ENCODE peak calls at places on chromosomes 2 and 18, in ten cellular contexts. One of them, this sample, is unnamed.
A peak's percentile ranks its signal among the peaks of the same experiment; 100 is the strongest.

GRCh38 chr2:198913394-198914152 is 544.2 kb downstream of the SATB2 start:
- DNase-seq in breast epithelium: no peak
- DNase-seq in HCT116: no peak
- DNase-seq in heart left ventricle: no peak
- DNase-seq in gastrocnemius medialis: no peak
- DNase-seq in IMR-90: no peak
- DNase-seq in body of pancreas: no peak
- DNase-seq in right lobe of liver: no peak
- DNase-seq in A549: no peak
- DNase-seq in stomach: no peak
- DNase-seq in this sample: no peak

GRCh38 chr2:84855730-84856129 is 25.2 kb downstream of the TRABD2A start:
- DNase-seq in HCT116: no peak
- DNase-seq in right lobe of liver: no peak
- DNase-seq in breast epithelium: no peak
- DNase-seq in A549: no peak
- DNase-seq in heart left ventricle: no peak
- DNase-seq in stomach: no peak
- DNase-seq in body of pancreas: no peak
- DNase-seq in gastrocnemius medialis: no peak
- DNase-seq in IMR-90: no peak
- DNase-seq in this sample: peak; percentile 27

GRCh38 chr18:79515331-79515730 is 119.6 kb downstream of the NFATC1 start:
- DNase-seq in body of pancreas: no peak
- DNase-seq in heart left ventricle: no peak
- DNase-seq in right lobe of liver: no peak
- DNase-seq in breast epithelium: peak; percentile 44
- DNase-seq in HCT116: no peak
- DNase-seq in gastrocnemius medialis: no peak
- DNase-seq in IMR-90: no peak
- DNase-seq in A549: no peak
- DNase-seq in stomach: no peak
- DNase-seq in this sample: no peak

GRCh38 chr2:232339121-232340081 is 39.1 kb upstream of the ALPP start:
- DNase-seq in gastrocnemius medialis: no peak
- DNase-seq in right lobe of liver: peak; percentile 44
- DNase-seq in breast epithelium: peak; percentile 39
- DNase-seq in body of pancreas: no peak
- DNase-seq in A549: no peak
- DNase-seq in IMR-90: no peak
- DNase-seq in heart left ventricle: no peak
- DNase-seq in HCT116: no peak
- DNase-seq in stomach: no peak
- DNase-seq in this sample: no peak

GRCh38 chr2:199455533-199456382 is 2.0 kb downstream of the SATB2 start:
- DNase-seq in gastrocnemius medialis: no peak
- DNase-seq in IMR-90: peak; percentile 31
- DNase-seq in right lobe of liver: peak; percentile 85
- DNase-seq in A549: peak; percentile 41
- DNase-seq in stomach: peak; percentile 49
- DNase-seq in body of pancreas: peak; percentile 60
- DNase-seq in heart left ventricle: no peak
- DNase-seq in HCT116: peak; percentile 39
- DNase-seq in breast epithelium: no peak
- DNase-seq in this sample: no peak

GRCh38 chr18:65287642-65288041 is 463.2 kb upstream of the CDH7 start:
- DNase-seq in body of pancreas: no peak
- DNase-seq in gastrocnemius medialis: no peak
- DNase-seq in stomach: no peak
- DNase-seq in right lobe of liver: no peak
- DNase-seq in HCT116: no peak
- DNase-seq in heart left ventricle: no peak
- DNase-seq in IMR-90: no peak
- DNase-seq in A549: no peak
- DNase-seq in breast epithelium: no peak
- DNase-seq in this sample: no peak

GRCh38 chr18:41870817-41871216 is 84.2 kb upstream of the PIK3C3 start:
- DNase-seq in body of pancreas: no peak
- DNase-seq in stomach: no peak
- DNase-seq in breast epithelium: no peak
- DNase-seq in gastrocnemius medialis: no peak
- DNase-seq in right lobe of liver: no peak
- DNase-seq in heart left ventricle: no peak
- DNase-seq in A549: no peak
- DNase-seq in IMR-90: peak; percentile 49
- DNase-seq in HCT116: no peak
- DNase-seq in this sample: no peak

GRCh38 chr2:239824866-239825704 is 200.1 kb downstream of the NDUFA10 start:
- DNase-seq in IMR-90: no peak
- DNase-seq in A549: no peak
- DNase-seq in body of pancreas: no peak
- DNase-seq in heart left ventricle: no peak
- DNase-seq in gastrocnemius medialis: no peak
- DNase-seq in right lobe of liver: peak; percentile 35
- DNase-seq in stomach: peak; percentile 16
- DNase-seq in breast epithelium: peak; percentile 19
- DNase-seq in HCT116: no peak
- DNase-seq in this sample: no peak

GRCh38 chr2:1769703-1770422 is 25.5 kb upstream of the PXDN start:
- DNase-seq in IMR-90: peak; percentile 62
- DNase-seq in HCT116: peak; percentile 71
- DNase-seq in right lobe of liver: no peak
- DNase-seq in body of pancreas: peak; percentile 72
- DNase-seq in stomach: peak; percentile 57
- DNase-seq in heart left ventricle: peak; percentile 37
- DNase-seq in breast epithelium: peak; percentile 78
- DNase-seq in A549: peak; percentile 74
- DNase-seq in gastrocnemius medialis: no peak
- DNase-seq in this sample: peak; percentile 71

GRCh38 chr2:33030326-33030725 is 83.6 kb downstream of the LTBP1 start:
- DNase-seq in heart left ventricle: no peak
- DNase-seq in gastrocnemius medialis: no peak
- DNase-seq in HCT116: no peak
- DNase-seq in IMR-90: no peak
- DNase-seq in right lobe of liver: no peak
- DNase-seq in breast epithelium: no peak
- DNase-seq in stomach: no peak
- DNase-seq in A549: no peak
- DNase-seq in body of pancreas: no peak
- DNase-seq in this sample: no peak

GRCh38 chr18:59918320-59918755 is 18.5 kb downstream of the PMAIP1 start:
- DNase-seq in HCT116: peak; percentile 66
- DNase-seq in body of pancreas: no peak
- DNase-seq in right lobe of liver: peak; percentile 64
- DNase-seq in IMR-90: peak; percentile 61
- DNase-seq in breast epithelium: no peak
- DNase-seq in heart left ventricle: peak; percentile 27
- DNase-seq in A549: peak; percentile 66
- DNase-seq in stomach: peak; percentile 35
- DNase-seq in gastrocnemius medialis: peak; percentile 32
- DNase-seq in this sample: no peak

GRCh38 chr2:55761024-55761423 is 67.4 kb upstream of the PNPT1 start:
- DNase-seq in IMR-90: peak; percentile 41
- DNase-seq in HCT116: no peak
- DNase-seq in heart left ventricle: no peak
- DNase-seq in body of pancreas: no peak
- DNase-seq in gastrocnemius medialis: no peak
- DNase-seq in stomach: no peak
- DNase-seq in A549: no peak
- DNase-seq in breast epithelium: no peak
- DNase-seq in right lobe of liver: no peak
- DNase-seq in this sample: no peak

GRCh38 chr18:43380098-43380672 is 102.9 kb upstream of the SYT4 start:
- DNase-seq in HCT116: no peak
- DNase-seq in heart left ventricle: no peak
- DNase-seq in IMR-90: no peak
- DNase-seq in A549: no peak
- DNase-seq in gastrocnemius medialis: no peak
- DNase-seq in breast epithelium: no peak
- DNase-seq in body of pancreas: no peak
- DNase-seq in right lobe of liver: no peak
- DNase-seq in stomach: no peak
- DNase-seq in this sample: no peak

GRCh38 chr2:235501663-235502009 is 7.8 kb downstream of the AGAP1 start:
- DNase-seq in IMR-90: no peak
- DNase-seq in breast epithelium: no peak
- DNase-seq in gastrocnemius medialis: no peak
- DNase-seq in body of pancreas: no peak
- DNase-seq in A549: no peak
- DNase-seq in right lobe of liver: no peak
- DNase-seq in heart left ventricle: no peak
- DNase-seq in stomach: no peak
- DNase-seq in HCT116: no peak
- DNase-seq in this sample: no peak
- TF ChIP-seq POLR2A in IMR-90: no peak
- TF ChIP-seq POLR2A in breast epithelium: no peak
- TF ChIP-seq POLR2A in gastrocnemius medialis: no peak
- TF ChIP-seq POLR2A in body of pancreas: no peak
- TF ChIP-seq POLR2A in A549: no peak
- TF ChIP-seq POLR2A in right lobe of liver: no peak
- TF ChIP-seq POLR2A in heart left ventricle: no peak
- TF ChIP-seq POLR2A in stomach: no peak
- TF ChIP-seq POLR2A in HCT116: no peak
- TF ChIP-seq POLR2A in this sample: no peak

DNA sequence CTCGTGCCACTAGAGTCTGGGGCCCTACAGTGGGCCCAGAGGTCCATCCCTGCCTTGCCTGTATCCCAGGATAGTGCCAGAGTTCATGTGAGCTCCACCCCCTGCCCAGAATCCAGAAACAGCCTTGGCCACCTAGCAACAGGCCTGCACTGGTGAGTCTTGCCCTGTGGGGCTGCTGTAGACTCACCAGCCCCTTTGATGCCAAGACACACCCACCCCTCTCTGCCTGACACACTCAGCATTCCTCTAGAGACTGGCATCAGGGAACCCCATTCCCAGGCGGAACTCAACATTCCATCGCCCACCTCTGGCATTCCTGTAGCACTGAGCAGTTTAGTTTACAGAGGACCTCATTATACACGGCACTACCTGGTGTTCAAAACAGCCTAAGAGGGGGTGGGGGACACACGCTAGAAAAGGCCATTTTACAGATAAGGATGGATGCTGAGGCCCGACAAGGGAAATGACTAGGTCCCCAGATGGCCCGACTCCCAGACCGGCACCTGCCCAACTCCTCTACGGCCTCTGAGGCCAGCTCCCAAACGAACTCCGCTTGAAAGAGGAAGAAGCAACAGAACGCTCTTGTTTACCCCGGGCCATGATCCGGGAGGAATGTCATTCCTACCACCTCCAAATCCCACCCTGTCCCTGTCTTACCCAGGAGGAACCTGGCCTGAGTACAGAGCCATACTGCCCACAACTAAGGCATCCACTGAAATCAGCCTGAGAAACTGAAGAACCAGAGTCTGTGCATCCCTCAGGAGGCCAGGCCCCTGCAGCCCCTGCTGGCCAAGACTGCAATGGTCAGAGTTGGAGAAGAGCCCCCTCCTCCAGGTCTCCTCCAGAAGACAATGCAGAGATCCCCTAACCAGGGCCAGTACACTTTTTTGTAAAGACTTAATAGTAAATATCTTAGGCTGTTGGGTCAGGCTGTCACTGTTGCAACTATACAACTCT is 180.2 kb downstream of the TNS1 start:
- DNase-seq in heart left ventricle: no peak
- DNase-seq in stomach: no peak
- DNase-seq in breast epithelium: no peak
- DNase-seq in gastrocnemius medialis: no peak
- DNase-seq in IMR-90: peak; percentile 28
- DNase-seq in HCT116: no peak
- DNase-seq in A549: no peak
- DNase-seq in body of pancreas: no peak
- DNase-seq in right lobe of liver: peak; percentile 42
- DNase-seq in this sample: no peak
- H3K4me1 ChIP-seq in heart left ventricle: peaks cover 12% of the 10 kb centered on the region
- H3K4me1 ChIP-seq in stomach: peaks cover 86% of the 10 kb centered on the region
- H3K4me1 ChIP-seq in breast epithelium: peaks cover 8% of the 10 kb centered on the region
- H3K4me1 ChIP-seq in gastrocnemius medialis: peaks cover 63% of the 10 kb centered on the region
- H3K4me1 ChIP-seq in IMR-90: peaks cover 2% of the 10 kb centered on the region
- H3K4me1 ChIP-seq in HCT116: peaks cover 13% of the 10 kb centered on the region
- H3K4me1 ChIP-seq in A549: no peaks in the 10 kb centered on the region
- H3K4me1 ChIP-seq in body of pancreas: peaks cover 4% of the 10 kb centered on the region
- H3K4me1 ChIP-seq in right lobe of liver: peaks cover 11% of the 10 kb centered on the region
- H3K4me1 ChIP-seq in this sample: peaks cover 59% of the 10 kb centered on the region

DNA sequence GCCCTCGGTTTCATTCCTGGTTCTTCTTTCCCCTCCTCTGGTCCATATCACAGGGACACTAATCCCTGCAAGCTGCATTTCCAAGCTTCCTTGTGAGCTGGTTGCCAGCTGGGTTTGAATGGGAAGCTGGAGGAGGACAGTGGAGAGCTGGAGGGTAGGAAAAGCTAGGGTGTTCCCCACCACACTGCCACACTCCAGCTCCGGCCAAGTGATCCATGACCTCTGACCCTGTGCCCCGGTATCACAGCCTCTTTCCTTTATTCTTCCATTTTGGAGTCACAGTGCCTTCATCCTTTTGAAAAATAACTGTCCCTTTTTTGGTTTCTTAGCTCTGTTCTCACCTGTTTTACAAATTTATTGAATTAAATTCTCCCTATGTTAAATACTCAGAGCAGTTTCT is 13.1 kb upstream of the NR4A2 start:
- DNase-seq in gastrocnemius medialis: no peak
- DNase-seq in body of pancreas: no peak
- DNase-seq in IMR-90: no peak
- DNase-seq in HCT116: no peak
- DNase-seq in heart left ventricle: no peak
- DNase-seq in stomach: no peak
- DNase-seq in A549: no peak
- DNase-seq in right lobe of liver: no peak
- DNase-seq in breast epithelium: no peak
- DNase-seq in this sample: no peak
- H3K27ac ChIP-seq in gastrocnemius medialis: no peak overlapping the region
- H3K27ac ChIP-seq in body of pancreas: no peak overlapping the region
- H3K27ac ChIP-seq in IMR-90: no peak overlapping the region
- H3K27ac ChIP-seq in HCT116: no peak overlapping the region
- H3K27ac ChIP-seq in heart left ventricle: no peak overlapping the region
- H3K27ac ChIP-seq in stomach: no peak overlapping the region
- H3K27ac ChIP-seq in A549: no peak overlapping the region
- H3K27ac ChIP-seq in right lobe of liver: no peak overlapping the region
- H3K27ac ChIP-seq in breast epithelium: no peak overlapping the region
- H3K27ac ChIP-seq in this sample: no peak overlapping the region

GRCh38 chr2:18301421-18302139 is 258.9 kb downstream of the RDH14 start:
- DNase-seq in heart left ventricle: no peak
- DNase-seq in gastrocnemius medialis: no peak
- DNase-seq in stomach: no peak
- DNase-seq in HCT116: no peak
- DNase-seq in A549: no peak
- DNase-seq in IMR-90: no peak
- DNase-seq in right lobe of liver: no peak
- DNase-seq in breast epithelium: no peak
- DNase-seq in body of pancreas: no peak
- DNase-seq in this sample: no peak

GRCh38 chr2:18297536-18298058 is 262.9 kb downstream of the RDH14 start:
- DNase-seq in right lobe of liver: no peak
- DNase-seq in body of pancreas: no peak
- DNase-seq in breast epithelium: no peak
- DNase-seq in HCT116: no peak
- DNase-seq in stomach: no peak
- DNase-seq in heart left ventricle: no peak
- DNase-seq in gastrocnemius medialis: no peak
- DNase-seq in IMR-90: no peak
- DNase-seq in A549: no peak
- DNase-seq in this sample: no peak

GRCh38 chr2:18304849-18305248 is 255.6 kb downstream of the RDH14 start:
- DNase-seq in HCT116: no peak
- DNase-seq in body of pancreas: no peak
- DNase-seq in stomach: no peak
- DNase-seq in heart left ventricle: no peak
- DNase-seq in A549: no peak
- DNase-seq in IMR-90: no peak
- DNase-seq in gastrocnemius medialis: no peak
- DNase-seq in breast epithelium: no peak
- DNase-seq in right lobe of liver: no peak
- DNase-seq in this sample: no peak

GRCh38 chr2:18299423-18300212 is 260.8 kb downstream of the RDH14 start:
- DNase-seq in breast epithelium: no peak
- DNase-seq in right lobe of liver: no peak
- DNase-seq in body of pancreas: peak; percentile 25
- DNase-seq in A549: peak; percentile 92
- DNase-seq in stomach: no peak
- DNase-seq in HCT116: no peak
- DNase-seq in IMR-90: peak; percentile 96
- DNase-seq in gastrocnemius medialis: no peak
- DNase-seq in heart left ventricle: no peak
- DNase-seq in this sample: no peak
- TF ChIP-seq POLR2A in breast epithelium: no peak
- TF ChIP-seq POLR2A in right lobe of liver: no peak
- TF ChIP-seq POLR2A in body of pancreas: no peak
- TF ChIP-seq POLR2A in A549: no peak
- TF ChIP-seq POLR2A in stomach: no peak
- TF ChIP-seq POLR2A in HCT116: no peak
- TF ChIP-seq POLR2A in IMR-90: no peak
- TF ChIP-seq POLR2A in gastrocnemius medialis: no peak
- TF ChIP-seq POLR2A in heart left ventricle: no peak
- TF ChIP-seq POLR2A in this sample: no peak